ENCODE peak calls at places on chromosomes 7 and 10, in seven cellular contexts. V, A, U, F, M, X and G are unnamed samples.

GRCh38 chr10:45373783-45374450 is at the start of gene ALOX5:
- DNase-seq in V (no peak), X (peak; percentile 80), A (peak; percentile 68), U (no peak), F (no peak), M (peak; percentile 72), G (no peak)

GRCh38 chr10:13414855-13415254 is 66.8 kb upstream of the SEPHS1 start:
- DNase-seq in A (no peak), V (no peak), U (no peak), X (peak; percentile 57), M (no peak), F (no peak), G (no peak)

GRCh38 chr10:81367132-81367531 is 507.9 kb upstream of the NRG3 start:
- DNase-seq in A (no peak), X (no peak), V (no peak), M (no peak), U (no peak), F (no peak), G (no peak)

GRCh38 chr7:135673360-135673706 is 11.0 kb downstream of the STMP1 start:
- DNase-seq in A (no peak), V (no peak), M (no peak), X (no peak), U (no peak), F (no peak), G (no peak)

GRCh38 chr7:87876759-87877234 is 504 bp downstream of the DBF4 start:
- DNase-seq in V (no peak), U (peak; percentile 13), X (peak; percentile 70), A (peak; percentile 47), M (peak; percentile 71), F (peak; percentile 78), G (peak; percentile 14)

GRCh38 chr7:36278069-36278766 is 111.4 kb upstream of the ANLN start:
- DNase-seq in X (no peak), A (no peak), F (peak; percentile 63), M (no peak), V (no peak), U (no peak), G (no peak)

GRCh38 chr7:134547738-134548054 is 1.2 kb upstream of the AKR1B15 start:
- DNase-seq in M (peak; percentile 67), X (peak; percentile 78), V (peak; percentile 39), F (peak; percentile 87), A (peak; percentile 59), U (no peak), G (peak; percentile 62)

GRCh38 chr10:92517034-92517655 is 56.7 kb downstream of the IDE start:
- DNase-seq in A (peak; percentile 61), U (no peak), M (no peak), X (peak; percentile 73), F (peak; percentile 76), V (peak; percentile 38), G (peak; percentile 36)

GRCh38 chr7:94903971-94904370 is 3.4 kb upstream of the PPP1R9A start:
- DNase-seq in V (no peak), A (no peak), M (no peak), X (no peak), F (no peak), U (no peak), G (no peak)

GRCh38 chr7:28301148-28301641 is 111.1 kb upstream of the CREB5 start:
- DNase-seq in A (no peak), M (no peak), U (no peak), X (no peak), V (no peak), F (peak; percentile 81), G (no peak)

GRCh38 chr10:50862719-50863118 is 22.7 kb downstream of the A1CF start:
- DNase-seq in F (no peak), X (no peak), A (no peak), V (no peak), U (no peak), M (no peak), G (no peak)

GRCh38 chr7:45922810-45923209 is 1.7 kb upstream of the IGFBP3 start:
- DNase-seq in V (no peak), X (no peak), F (no peak), M (no peak), A (peak; percentile 21), U (no peak), G (no peak)

GRCh38 chr10:123651421-123652047 is 14.6 kb upstream of the GPR26 start:
- DNase-seq in X (peak; percentile 11), F (no peak), A (no peak), U (no peak), M (no peak), V (no peak), G (no peak)

GRCh38 chr7:54932818-54933543 is 85.8 kb upstream of the EGFR start:
- DNase-seq in A (peak; percentile 56), F (peak; percentile 84), V (no peak), X (peak; percentile 69), U (no peak), M (peak; percentile 81), G (peak; percentile 97)

GRCh38 chr7:138483516-138483915 is 23.5 kb downstream of the TRIM24 start:
- DNase-seq in U (no peak), M (no peak), V (no peak), A (no peak), X (no peak), F (no peak), G (no peak)

GRCh38 chr7:20440472-20441105 is 109.9 kb downstream of the ITGB8 start:
- DNase-seq in V (no peak), M (no peak), F (no peak), X (peak; percentile 30), U (no peak), A (peak; percentile 15), G (no peak)

DNA sequence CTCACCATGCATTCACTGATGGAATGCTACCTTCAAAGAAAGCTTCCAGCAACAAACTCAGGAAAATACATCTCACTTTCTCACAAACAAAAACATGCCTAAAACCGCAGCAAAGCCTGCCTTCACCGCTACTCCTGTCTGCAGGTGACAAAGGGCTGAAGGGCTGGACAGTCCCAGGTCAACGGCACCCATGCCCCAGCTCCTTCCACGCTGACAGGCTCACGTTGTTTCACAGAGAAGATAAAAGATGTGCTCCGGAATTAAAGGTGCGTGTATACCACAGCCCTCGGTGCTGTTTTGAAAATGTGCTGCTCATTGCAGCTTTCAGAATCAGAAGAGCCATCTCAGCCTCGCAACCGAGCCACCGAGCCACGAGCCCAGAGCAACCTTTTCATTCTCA is 445.0 kb downstream of the PTPRN2 start:
- DNase-seq in A (no peak), M (no peak), U (no peak), V (no peak), X (no peak), F (no peak), G (no peak)
- TF ChIP-seq POLR2A in A (no peak), M (no peak), U (no peak), V (no peak), X (no peak), F (no peak), G (no peak)

GRCh38 chr7:11539853-11540252 is 292.1 kb downstream of the THSD7A start:
- DNase-seq in V (no peak), A (no peak), U (no peak), M (no peak), F (no peak), X (no peak), G (no peak)

GRCh38 chr7:11541330-11541729 is 290.7 kb downstream of the THSD7A start:
- DNase-seq in F (no peak), V (no peak), X (no peak), A (no peak), M (no peak), U (no peak), G (no peak)

GRCh38 chr7:11533229-11533820 is 298.7 kb downstream of the THSD7A start:
- DNase-seq in A (no peak), M (no peak), U (no peak), V (no peak), F (no peak), X (no peak), G (no peak)

GRCh38 chr7:11540271-11540761 is 291.7 kb downstream of the THSD7A start:
- DNase-seq in F (no peak), A (peak; percentile 7), M (no peak), X (no peak), V (no peak), U (no peak), G (peak; percentile 36)

DNA sequence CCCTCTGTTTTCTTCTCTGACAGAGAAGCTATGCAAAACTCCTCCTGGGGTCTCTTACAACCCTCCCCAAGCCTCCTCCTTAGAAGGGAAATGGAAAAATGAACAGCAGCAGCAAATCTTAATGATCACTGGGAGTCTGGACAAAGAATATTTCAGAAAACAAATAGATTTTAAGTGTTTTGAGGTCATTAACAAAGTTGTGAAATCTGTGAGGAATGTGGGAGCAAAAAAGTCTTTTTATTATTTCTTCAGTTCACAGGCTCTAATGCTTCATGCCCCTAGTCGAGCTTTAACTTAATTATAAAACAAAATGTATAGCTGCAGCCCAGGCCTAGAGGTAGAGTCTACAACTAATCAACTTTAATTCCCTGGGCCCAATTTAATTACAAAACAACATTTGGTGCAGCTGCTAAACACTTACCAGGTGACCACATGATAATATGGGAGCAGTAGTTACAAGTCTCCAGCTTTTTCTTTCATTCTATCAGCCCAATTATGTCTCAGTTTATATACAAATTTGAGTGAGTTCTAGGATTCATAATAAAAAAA is 293.2 kb downstream of the THSD7A start:
- DNase-seq in M (no peak), X (no peak), F (no peak), V (no peak), U (no peak), A (no peak), G (no peak)
- TF ChIP-seq POLR2A in M (no peak), X (no peak), F (no peak), V (no peak), U (no peak), A (no peak), G (no peak)

GRCh38 chr10:64708920-64709681 is 1187.9 kb downstream of the REEP3 start:
- DNase-seq in U (no peak), A (no peak), V (no peak), M (no peak), X (no peak), F (no peak), G (no peak)
- TF ChIP-seq POLR2A in U (no peak), A (no peak), V (no peak), M (no peak), X (no peak), F (no peak), G (no peak)

DNA sequence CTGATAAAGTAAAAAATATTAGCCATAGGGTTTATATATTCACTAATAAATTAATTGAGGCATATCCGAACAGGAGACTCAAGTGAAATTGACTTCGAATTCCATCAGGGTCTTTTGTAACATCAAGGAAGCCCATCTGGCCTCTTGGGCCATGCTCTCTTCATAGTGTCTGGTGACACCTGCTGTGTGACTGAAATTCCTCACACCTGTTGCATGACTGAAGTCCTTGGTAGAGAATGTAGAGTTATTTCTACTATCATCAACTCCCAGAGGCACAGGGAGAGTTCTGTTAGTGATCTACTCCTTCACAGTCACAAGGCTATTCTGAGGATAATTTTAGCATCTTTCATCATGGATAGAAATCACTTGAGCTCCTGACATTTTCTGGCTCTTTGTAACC is 138.3 kb upstream of the LSM8 start:
- DNase-seq in A (no peak), F (no peak), X (no peak), V (no peak), M (no peak), U (no peak), G (no peak)
- TF ChIP-seq POLR2A in A (no peak), F (no peak), X (no peak), V (no peak), M (no peak), U (no peak), G (no peak)